ENCODE peak calls at places on chromosomes 5 and 9, in six cellular contexts. Y, E, U, R, H and S are unnamed samples.

GRCh38 chr9:137745541-137745991 is 126.8 kb downstream of the EHMT1 start:
- DNase-seq in Y (no peak), E (no peak), U (no peak), R (peak; percentile 85), H (no peak), S (no peak)

GRCh38 chr9:95131023-95131943 is 186.2 kb downstream of the FANCC start:
- DNase-seq in Y (peak; percentile 71), E (peak; percentile 50), U (peak; percentile 59), R (peak; percentile 47), H (peak; percentile 46), S (peak; percentile 57)

GRCh38 chr9:37430841-37431597 is 8.5 kb downstream of the GRHPR start:
- DNase-seq in Y (peak; percentile 73), E (no peak), U (no peak), R (no peak), H (no peak), S (no peak)

GRCh38 chr5:170427672-170428236 is 38.6 kb upstream of the KCNMB1 start:
- DNase-seq in Y (no peak), E (no peak), U (peak; percentile 31), R (no peak), H (no peak), S (peak; percentile 75)

GRCh38 chr5:98206566-98206965 is 566.9 kb upstream of the RGMB start:
- DNase-seq in Y (no peak), E (no peak), U (no peak), R (no peak), H (no peak), S (no peak)

GRCh38 chr5:177362871-177363507 is 5.3 kb downstream of the RGS14 start:
- DNase-seq in Y (peak; percentile 83), E (peak; percentile 14), U (peak; percentile 65), R (peak; percentile 48), H (peak; percentile 41), S (peak; percentile 28)

GRCh38 chr5:154568597-154568996 is 90.6 kb upstream of the HAND1 start:
- DNase-seq in Y (no peak), E (no peak), U (no peak), R (no peak), H (no peak), S (no peak)

GRCh38 chr5:56480305-56481146 is 247.4 kb upstream of the ANKRD55 start:
- DNase-seq in Y (peak; percentile 87), E (no peak), U (peak; percentile 79), R (peak; percentile 61), H (peak; percentile 12), S (no peak)

GRCh38 chr9:27437652-27438373 is 86.3 kb upstream of the IFNK start:
- DNase-seq in Y (no peak), E (no peak), U (no peak), R (no peak), H (no peak), S (no peak)

GRCh38 chr9:126508171-126508591 is 105.5 kb upstream of the LMX1B start:
- DNase-seq in Y (no peak), E (no peak), U (no peak), R (no peak), H (no peak), S (no peak)

GRCh38 chr5:123549256-123549904 is 37.4 kb downstream of the CSNK1G3 start:
- DNase-seq in Y (no peak), E (no peak), U (no peak), R (peak; percentile 74), H (no peak), S (no peak)

GRCh38 chr9:111467778-111468367 is 16.3 kb downstream of the ECPAS start:
- DNase-seq in Y (no peak), E (no peak), U (no peak), R (no peak), H (no peak), S (no peak)

GRCh38 chr5:135221696-135222095 is 177.3 kb downstream of the MACROH2A1 start:
- DNase-seq in Y (no peak), E (no peak), U (no peak), R (no peak), H (no peak), S (no peak)

GRCh38 chr9:98429613-98430012 is 174.2 kb upstream of the TBC1D2 start:
- DNase-seq in Y (no peak), E (no peak), U (no peak), R (no peak), H (peak; percentile 74), S (no peak)

GRCh38 chr5:20276061-20276958 is 288.3 kb upstream of the CDH18 start:
- DNase-seq in Y (no peak), E (no peak), U (no peak), R (no peak), H (peak; percentile 92), S (no peak)

GRCh38 chr5:139982157-139982974 is 60.7 kb downstream of the NRG2 start:
- DNase-seq in Y (peak; percentile 57), E (peak; percentile 9), U (peak; percentile 63), R (no peak), H (no peak), S (no peak)

GRCh38 chr5:1156754-1157460 is 44.5 kb upstream of the SLC6A19 start:
- DNase-seq in Y (no peak), E (no peak), U (peak; percentile 5), R (no peak), H (no peak), S (no peak)

GRCh38 chr5:125446986-125447385 is 700.5 kb upstream of the ZNF608 start:
- DNase-seq in Y (no peak), E (peak; percentile 33), U (no peak), R (no peak), H (peak; percentile 73), S (no peak)

GRCh38 chr5:31726952-31727351 is 88.0 kb downstream of the PDZD2 start:
- DNase-seq in Y (no peak), E (no peak), U (no peak), R (no peak), H (no peak), S (no peak)

GRCh38 chr5:103345461-103345860 is 86.9 kb downstream of the MACIR start:
- DNase-seq in Y (no peak), E (no peak), U (no peak), R (no peak), H (no peak), S (no peak)

GRCh38 chr9:27618066-27618465 is 44.8 kb upstream of the C9orf72 start:
- DNase-seq in Y (no peak), E (no peak), U (no peak), R (no peak), H (no peak), S (no peak)

GRCh38 chr9:133060417-133060841 is 1.4 kb upstream of the CEL start:
- DNase-seq in Y (no peak), E (no peak), U (no peak), R (peak; percentile 51), H (no peak), S (no peak)

GRCh38 chr5:3856036-3856435 is 260.4 kb downstream of the IRX1 start:
- DNase-seq in Y (no peak), E (no peak), U (no peak), R (no peak), H (no peak), S (no peak)

GRCh38 chr5:998276-998974 is 10.2 kb upstream of the NKD2 start:
- DNase-seq in Y (no peak), E (no peak), U (peak; percentile 29), R (no peak), H (no peak), S (no peak)

GRCh38 chr5:7372399-7372798 is 23.5 kb upstream of the ADCY2 start:
- DNase-seq in Y (no peak), E (no peak), U (no peak), R (no peak), H (no peak), S (no peak)

GRCh38 chr5:59703789-59704188 is 189.7 kb downstream of the PDE4D start:
- DNase-seq in Y (no peak), E (no peak), U (no peak), R (no peak), H (no peak), S (no peak)

GRCh38 chr9:81588148-81588874 is 101.0 kb downstream of the TLE1 start:
- DNase-seq in Y (no peak), E (no peak), U (peak; percentile 49), R (no peak), H (no peak), S (no peak)

GRCh38 chr9:91758491-91758981 is 191.5 kb downstream of the ROR2 start:
- DNase-seq in Y (peak; percentile 80), E (peak; percentile 70), U (no peak), R (peak; percentile 40), H (peak; percentile 43), S (peak; percentile 48)

GRCh38 chr5:78268361-78268760 is 26.1 kb downstream of the AP3B1 start:
- DNase-seq in Y (no peak), E (no peak), U (no peak), R (no peak), H (no peak), S (no peak)

GRCh38 chr5:139385061-139385889 is 2.2 kb upstream of the SLC23A1 start:
- DNase-seq in Y (no peak), E (no peak), U (no peak), R (peak; percentile 63), H (no peak), S (peak; percentile 59)